ENCODE peak calls at places on chromosomes 6 and 20, in four cellular contexts. Z is OCI-LY7, V is fibroblast of lung, K is osteoblast. U is an unnamed sample.

GRCh38 chr6:2257358-2257757 is 12.0 kb upstream of the GMDS start:
- DNase-seq in V (no peak), Z (no peak), K (no peak), U (no peak)

GRCh38 chr20:34743039-34743438 is 38.9 kb downstream of the TP53INP2 start:
- DNase-seq in K (no peak), V (no peak), Z (no peak), U (no peak)

GRCh38 chr6:139124887-139125672 is 9.8 kb upstream of the HECA start:
- DNase-seq in K (no peak), V (peak; percentile 56), Z (peak; percentile 92), U (no peak)

GRCh38 chr6:108194503-108194902 is 28.7 kb downstream of the NR2E1 start:
- DNase-seq in K (no peak), Z (no peak), V (no peak), U (no peak)

GRCh38 chr20:53423587-53424146 is 170.0 kb downstream of the ZNF217 start:
- DNase-seq in Z (no peak), V (no peak), K (no peak), U (no peak)

GRCh38 chr6:160991411-160992322 is at the start of gene MAP3K4:
- DNase-seq in V (peak; percentile 82), Z (peak; percentile 78), K (peak; percentile 92), U (peak; percentile 86)

GRCh38 chr20:58980711-58981563 is at the start of gene NELFCD:
- DNase-seq in Z (peak; percentile 91), V (peak; percentile 69), K (peak; percentile 100), U (peak; percentile 86)

GRCh38 chr6:136720045-136720760 is 72.1 kb downstream of the MAP3K5 start:
- DNase-seq in Z (peak; percentile 47), V (no peak), K (no peak), U (no peak)

GRCh38 chr6:116390571-116390970 is 19.8 kb downstream of the DSE start:
- DNase-seq in V (no peak), Z (no peak), K (no peak), U (no peak)

GRCh38 chr6:43678341-43678740 is 9.2 kb downstream of the MRPS18A start:
- DNase-seq in Z (no peak), V (no peak), K (no peak), U (no peak)

GRCh38 chr6:161908872-161909271 is 635.0 kb upstream of the AGPAT4 start:
- DNase-seq in V (peak; percentile 59), K (peak; percentile 32), Z (no peak), U (no peak)

GRCh38 chr6:156379946-156380707 is 397.1 kb upstream of the ARID1B start:
- DNase-seq in K (no peak), Z (no peak), V (peak; percentile 74), U (no peak)

GRCh38 chr6:3796396-3796795 is 44.9 kb upstream of the PXDC1 start:
- DNase-seq in K (no peak), V (no peak), Z (no peak), U (no peak)

GRCh38 chr6:51432481-51432880 is 613.8 kb downstream of the TFAP2B start:
- DNase-seq in Z (no peak), V (peak; percentile 10), K (no peak), U (no peak)

GRCh38 chr6:7196019-7196402 is 88.2 kb downstream of the RREB1 start:
- DNase-seq in V (no peak), Z (no peak), K (no peak), U (no peak)

GRCh38 chr6:140009286-140009685 is 634.8 kb upstream of the CITED2 start:
- DNase-seq in Z (no peak), K (no peak), V (no peak), U (no peak)

GRCh38 chr6:156658186-156658585 is 119.0 kb upstream of the ARID1B start:
- DNase-seq in V (peak; percentile 98), Z (no peak), K (peak; percentile 93), U (no peak)

GRCh38 chr6:131182991-131183425 is 47.7 kb downstream of the AKAP7 start:
- DNase-seq in V (peak; percentile 22), Z (peak; percentile 82), K (peak; percentile 47), U (peak; percentile 11)

GRCh38 chr6:10399451-10399850 is 15.4 kb downstream of the TFAP2A start:
- DNase-seq in V (no peak), K (no peak), Z (no peak), U (no peak)

GRCh38 chr6:10396775-10397174 is 18.1 kb downstream of the TFAP2A start:
- DNase-seq in V (no peak), K (no peak), Z (no peak), U (no peak)

GRCh38 chr6:10395946-10396577 is 18.8 kb downstream of the TFAP2A start:
- DNase-seq in Z (no peak), V (no peak), K (no peak), U (no peak)

GRCh38 chr6:10398439-10399218 is 16.2 kb downstream of the TFAP2A start:
- DNase-seq in Z (no peak), V (no peak), K (no peak), U (no peak)

GRCh38 chr6:10397756-10398438 is 17.0 kb downstream of the TFAP2A start:
- DNase-seq in K (no peak), V (no peak), Z (no peak), U (no peak)
- H3K4me3 ChIP-seq in K (no peak overlapping the region), V (no peak overlapping the region), Z (no peak overlapping the region), U (no peak overlapping the region)

DNA sequence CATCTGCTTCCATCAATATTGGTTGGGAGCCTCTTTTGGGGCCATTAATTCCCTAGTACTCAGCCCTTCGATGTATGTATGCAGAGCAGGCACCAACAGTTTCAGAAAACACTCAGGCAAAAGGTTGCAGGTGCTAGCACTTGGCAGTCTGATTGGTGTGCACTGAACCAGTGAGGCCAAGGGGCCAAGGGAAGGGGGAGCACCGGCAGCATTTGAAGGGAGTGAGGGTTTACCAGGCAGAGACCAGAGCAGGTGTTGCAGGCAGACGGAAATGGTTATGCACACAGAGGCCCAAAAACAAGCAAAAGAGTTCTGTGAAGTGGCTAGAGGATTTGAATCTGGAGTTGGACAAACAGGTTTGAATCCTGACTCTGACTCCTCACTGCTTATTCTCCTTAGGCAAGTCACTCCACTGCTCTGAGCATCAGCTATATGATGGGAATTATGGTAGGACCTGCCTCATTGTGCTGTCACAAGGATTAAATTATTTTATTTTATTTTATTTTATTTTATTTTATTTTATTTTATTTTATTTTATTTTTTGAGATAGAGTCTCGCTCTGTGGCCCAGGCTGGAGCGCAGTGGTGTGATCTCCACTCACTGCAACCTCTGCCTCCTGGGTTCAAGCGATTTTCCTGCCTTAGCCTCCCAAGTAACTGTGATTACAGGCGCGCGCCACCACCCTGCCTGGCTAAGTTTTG is 58.1 kb upstream of the SHLD1 start:
- DNase-seq in V (no peak), K (no peak), Z (peak; percentile 99), U (no peak)
- H2AFZ ChIP-seq in V (no peak overlapping the region), K (no peak overlapping the region), Z (no peak overlapping the region), U (no peak overlapping the region)

GRCh38 chr6:55918639-55919038 is 43.2 kb upstream of the BMP5 start:
- DNase-seq in Z (no peak), V (peak; percentile 77), K (peak; percentile 84), U (no peak)
- H3K4me3 ChIP-seq in Z (no peak overlapping the region), V (no peak overlapping the region), K (no peak overlapping the region), U (no peak overlapping the region)

DNA sequence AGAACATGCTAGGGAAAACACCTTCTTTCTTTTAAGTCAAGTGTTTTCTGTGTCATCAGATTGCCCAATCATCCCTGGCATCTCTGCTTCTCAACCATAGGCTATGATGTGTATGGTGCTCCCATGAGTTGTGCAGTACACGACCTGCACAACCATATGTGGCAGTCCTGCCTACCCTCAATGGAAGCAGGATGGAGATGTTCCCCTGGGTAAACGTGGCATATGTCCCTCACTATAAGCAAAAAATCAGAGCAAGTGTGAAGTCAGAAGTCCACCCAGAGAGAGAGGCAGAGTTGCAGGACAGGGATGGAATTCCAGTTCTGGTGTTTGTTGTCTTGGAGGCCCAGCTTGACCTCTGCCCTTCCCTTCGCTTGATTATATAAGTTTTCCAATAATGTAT is 10.3 kb upstream of the SNHG17 start:
- DNase-seq in Z (no peak), K (no peak), V (no peak), U (no peak)
- H2AFZ ChIP-seq in Z (peak overlapping the region; percentile 69), K (peak overlapping the region; percentile 92), V (no peak overlapping the region), U (peak overlapping the region; percentile 87)

GRCh38 chr6:93516441-93516840 is 97.1 kb upstream of the EPHA7 start:
- DNase-seq in Z (no peak), K (no peak), V (no peak), U (no peak)
- H3K4me3 ChIP-seq in Z (no peak overlapping the region), K (no peak overlapping the region), V (no peak overlapping the region), U (no peak overlapping the region)

GRCh38 chr20:44361021-44361420 is 5.5 kb downstream of the HNF4A start:
- DNase-seq in V (peak; percentile 26), Z (no peak), K (no peak), U (no peak)
- H2AFZ ChIP-seq in V (no peak overlapping the region), Z (no peak overlapping the region), K (no peak overlapping the region), U (no peak overlapping the region)

GRCh38 chr20:62482136-62482833 is 6.5 kb upstream of the GATA5 start:
- DNase-seq in K (no peak), Z (no peak), V (no peak), U (no peak)
- H3K4me3 ChIP-seq in K (no peak overlapping the region), Z (no peak overlapping the region), V (no peak overlapping the region), U (no peak overlapping the region)

DNA sequence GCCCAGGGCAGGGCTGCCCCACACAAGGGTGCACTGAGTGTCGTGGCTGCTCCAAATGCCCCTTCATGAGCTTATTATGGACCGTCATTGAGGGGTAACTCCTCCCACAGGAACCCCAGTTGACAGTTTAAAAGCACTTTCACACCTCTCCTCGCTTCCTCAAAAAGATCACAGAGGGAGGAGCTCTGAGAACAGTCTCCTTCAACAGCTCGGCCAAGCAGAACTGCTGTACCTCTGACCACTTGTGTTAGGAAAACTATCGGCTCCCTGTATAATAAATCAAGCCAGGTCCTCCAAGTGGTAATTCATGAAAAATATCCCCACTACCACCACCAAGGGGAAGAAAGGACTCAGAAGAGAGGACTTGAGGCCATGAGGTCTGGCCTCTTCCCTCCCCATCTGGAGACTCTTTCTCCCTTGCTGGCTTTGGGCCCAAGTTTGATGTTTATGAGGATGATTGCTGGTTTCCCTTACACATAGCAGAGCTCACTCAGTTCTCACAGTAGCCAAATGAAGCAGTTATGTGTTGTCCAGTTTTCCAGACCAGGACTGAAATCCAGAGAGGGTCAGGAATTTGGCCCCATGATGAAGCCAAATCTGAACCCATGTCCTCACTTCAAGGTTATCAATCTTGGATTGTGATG is 8.7 kb downstream of the SNX21 start:
- DNase-seq in V (peak; percentile 12), K (peak; percentile 73), Z (peak; percentile 84), U (no peak)
- H2AFZ ChIP-seq in V (no peak overlapping the region), K (no peak overlapping the region), Z (peak overlapping the region; percentile 13), U (no peak overlapping the region)

DNA sequence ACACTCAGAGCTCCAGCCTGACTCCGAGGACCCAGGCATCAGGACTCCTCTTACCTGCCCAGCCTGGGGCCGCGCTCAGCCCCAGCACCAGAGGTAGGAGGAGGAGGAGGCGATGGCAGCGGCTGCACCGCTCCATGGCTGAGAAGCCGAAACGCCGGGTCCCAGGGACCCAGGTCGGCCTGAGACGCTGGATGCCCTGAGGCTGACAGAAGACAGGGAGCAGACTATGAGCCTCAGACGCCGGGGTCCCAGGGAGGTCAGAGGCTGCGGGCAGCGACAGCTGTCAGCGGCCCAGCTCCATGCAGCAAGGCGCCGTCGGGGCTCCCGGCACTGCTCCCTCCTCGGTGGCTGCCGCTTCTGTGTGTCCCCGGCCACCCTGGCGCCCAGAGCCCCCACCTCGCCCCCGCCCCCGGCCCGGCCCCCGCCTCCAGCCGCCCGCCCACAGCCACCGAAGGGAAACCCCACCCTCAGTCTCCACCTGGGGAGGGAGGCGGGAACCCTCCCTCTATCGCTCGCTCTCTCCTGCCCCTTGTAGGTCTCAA is at the start of gene COL11A2:
- DNase-seq in V (no peak), Z (no peak), K (no peak), U (no peak)
- H3K4me3 ChIP-seq in V (peak within 1 kb of the TSS; percentile 37), Z (no peak within 1 kb of the TSS), K (peak within 1 kb of the TSS; percentile 56), U (no peak within 1 kb of the TSS)